ENCODE peak calls at places on chromosome 15, in eight cellular contexts. I is epithelial cell of esophagus, Y is RPMI8226, C is cerebellar nuclear complex, E is NT2/D1, G is adipocyte, S is cardiac fibroblast, R is iris pigment epithelial cell. A is an unnamed sample.

GRCh38 chr15:78308422-78309021 is 9.1 kb upstream of the SKIC8 start:
- DNase-seq in S (peak), C (no peak), R (peak), Y (peak), I (peak), E (peak), G (peak), A (no peak)

GRCh38 chr15:60790641-60791040 is 311.7 kb upstream of the ICE2 start:
- DNase-seq in G (no peak), I (peak), Y (no peak), E (no peak), R (no peak), S (no peak), C (no peak), A (no peak)

GRCh38 chr15:66603301-66604179 is 37.7 kb upstream of the LCTL start:
- DNase-seq in C (no peak), E (peak), Y (peak), S (peak), G (peak), R (peak), I (peak), A (no peak)

GRCh38 chr15:74367296-74367854 is at the start of gene CYP11A1:
- DNase-seq in G (no peak), E (no peak), Y (no peak), I (no peak), R (no peak), C (no peak), S (no peak), A (no peak)

GRCh38 chr15:63973212-63974009 is 72.9 kb downstream of the DAPK2 start:
- DNase-seq in E (no peak), Y (no peak), S (peak), R (peak), G (peak), C (no peak), I (peak), A (no peak)

GRCh38 chr15:44726568-44727461 is 9.5 kb upstream of the TRIM69 start:
- DNase-seq in S (peak), I (peak), G (peak), Y (peak), C (no peak), E (no peak), R (peak), A (peak)

GRCh38 chr15:73346735-73347312 is 21.9 kb downstream of the HCN4 start:
- DNase-seq in G (peak), R (peak), I (peak), C (no peak), Y (peak), E (no peak), S (peak), A (no peak)

GRCh38 chr15:57156210-57156887 is 220.0 kb upstream of the CGNL1 start:
- DNase-seq in Y (no peak), G (no peak), S (no peak), R (no peak), I (no peak), C (peak), E (no peak), A (no peak)

GRCh38 chr15:77083381-77084160 is 12.7 kb upstream of the TSPAN3 start:
- DNase-seq in C (peak), Y (peak), I (peak), R (peak), G (no peak), E (no peak), S (peak), A (peak)

GRCh38 chr15:70186152-70186551 is 88.4 kb upstream of the TLE3 start:
- DNase-seq in I (no peak), C (no peak), Y (no peak), G (no peak), E (no peak), R (no peak), S (peak), A (no peak)

GRCh38 chr15:99732711-99733267 is 448 bp downstream of the LYSMD4 start:
- DNase-seq in C (no peak), G (peak), Y (peak), I (peak), R (no peak), E (no peak), S (no peak), A (no peak)

GRCh38 chr15:29736745-29737023 is 85.6 kb downstream of the TJP1 start:
- DNase-seq in R (peak), C (no peak), S (peak), Y (no peak), G (no peak), I (peak), E (no peak), A (no peak)

GRCh38 chr15:65547841-65548240 is 17.6 kb downstream of the HACD3 start:
- DNase-seq in S (no peak), C (no peak), R (no peak), Y (no peak), G (no peak), E (no peak), I (no peak), A (no peak)